ENCODE peak calls at places on chromosomes 1 and 21, in eight cellular contexts. Y, G, P, K, N, V, M and I are unnamed samples.

GRCh38 chr1:51329443-51330325 is 678 bp downstream of the TTC39A start:
- DNase-seq in Y (no peak), G (no peak), P (no peak), K (no peak), N (no peak), V (peak; percentile 62), M (no peak), I (no peak)

GRCh38 chr21:19713324-19713723 is 1284.9 kb upstream of the NCAM2 start:
- DNase-seq in Y (no peak), G (no peak), P (no peak), K (no peak), N (no peak), V (no peak), M (no peak), I (no peak)

GRCh38 chr1:83692524-83693336 is 306.2 kb downstream of the TTLL7 start:
- DNase-seq in Y (peak; percentile 67), G (no peak), P (peak; percentile 42), K (peak; percentile 0), N (no peak), V (peak; percentile 16), M (no peak), I (no peak)

GRCh38 chr21:37208741-37209225 is 58.4 kb downstream of the VPS26C start:
- DNase-seq in Y (no peak), G (no peak), P (no peak), K (no peak), N (no peak), V (no peak), M (no peak), I (no peak)

GRCh38 chr21:44317871-44318270 is 18.0 kb downstream of the PFKL start:
- DNase-seq in Y (no peak), G (no peak), P (no peak), K (no peak), N (no peak), V (no peak), M (no peak), I (no peak)

GRCh38 chr1:1291023-1291528 is 10.8 kb downstream of the SCNN1D start:
- DNase-seq in Y (no peak), G (no peak), P (no peak), K (no peak), N (no peak), V (peak; percentile 55), M (no peak), I (no peak)

GRCh38 chr1:150148834-150149489 is 754 bp upstream of the PLEKHO1 start:
- DNase-seq in Y (no peak), G (peak; percentile 66), P (no peak), K (no peak), N (no peak), V (no peak), M (no peak), I (no peak)

GRCh38 chr1:234302334-234302962 is 70.8 kb upstream of the COA6 start:
- DNase-seq in Y (no peak), G (peak; percentile 46), P (no peak), K (no peak), N (no peak), V (no peak), M (no peak), I (no peak)

GRCh38 chr1:227417622-227418245 is 99.4 kb upstream of the CDC42BPA start:
- DNase-seq in Y (no peak), G (no peak), P (no peak), K (peak; percentile 78), N (no peak), V (no peak), M (no peak), I (no peak)

GRCh38 chr21:32437729-32438128 is 25.2 kb downstream of the EVA1C start:
- DNase-seq in Y (no peak), G (no peak), P (no peak), K (no peak), N (no peak), V (no peak), M (no peak), I (no peak)

GRCh38 chr1:27348861-27349783 is 7.3 kb downstream of the SYTL1 start:
- DNase-seq in Y (peak; percentile 84), G (no peak), P (no peak), K (no peak), N (no peak), V (peak; percentile 90), M (peak; percentile 48), I (no peak)

GRCh38 chr1:162709870-162710269 is 77.6 kb downstream of the DDR2 start:
- DNase-seq in Y (no peak), G (no peak), P (no peak), K (peak; percentile 44), N (no peak), V (peak; percentile 19), M (no peak), I (no peak)

GRCh38 chr1:191279266-191279800 is 801.7 kb upstream of the BRINP3 start:
- DNase-seq in Y (no peak), G (no peak), P (no peak), K (no peak), N (no peak), V (peak; percentile 38), M (no peak), I (no peak)

GRCh38 chr1:60564856-60565445 is 491.4 kb upstream of the C1orf87 start:
- DNase-seq in Y (no peak), G (no peak), P (no peak), K (no peak), N (no peak), V (no peak), M (no peak), I (no peak)

GRCh38 chr1:23718482-23718881 is 24.8 kb upstream of the ELOA start:
- DNase-seq in Y (peak; percentile 30), G (no peak), P (peak; percentile 56), K (peak; percentile 50), N (no peak), V (peak; percentile 45), M (peak; percentile 71), I (no peak)

GRCh38 chr21:44497641-44498243 is 42.3 kb downstream of the KRTAP10-1 start:
- DNase-seq in Y (no peak), G (no peak), P (no peak), K (no peak), N (no peak), V (no peak), M (no peak), I (no peak)

GRCh38 chr21:42003051-42003461 is 7.1 kb downstream of the ZBTB21 start:
- DNase-seq in Y (no peak), G (no peak), P (no peak), K (peak; percentile 76), N (no peak), V (peak; percentile 17), M (no peak), I (no peak)

GRCh38 chr1:201274616-201275265 is 8.6 kb upstream of the PKP1 start:
- DNase-seq in Y (peak; percentile 59), G (no peak), P (no peak), K (no peak), N (no peak), V (peak; percentile 83), M (no peak), I (no peak)

GRCh38 chr1:180369061-180369460 is 133.3 kb downstream of the ACBD6 start:
- DNase-seq in Y (no peak), G (no peak), P (no peak), K (no peak), N (no peak), V (no peak), M (no peak), I (no peak)

GRCh38 chr1:180363596-180363995 is 133.5 kb downstream of the LHX4 start:
- DNase-seq in Y (no peak), G (no peak), P (no peak), K (no peak), N (no peak), V (no peak), M (no peak), I (no peak)

GRCh38 chr1:180366386-180367068 is 135.8 kb downstream of the ACBD6 start:
- DNase-seq in Y (no peak), G (no peak), P (no peak), K (peak; percentile 70), N (no peak), V (peak; percentile 6), M (no peak), I (no peak)

GRCh38 chr1:180360333-180361075 is 130.4 kb downstream of the LHX4 start:
- DNase-seq in Y (no peak), G (no peak), P (no peak), K (peak; percentile 72), N (no peak), V (peak; percentile 71), M (no peak), I (peak; percentile 10)

DNA sequence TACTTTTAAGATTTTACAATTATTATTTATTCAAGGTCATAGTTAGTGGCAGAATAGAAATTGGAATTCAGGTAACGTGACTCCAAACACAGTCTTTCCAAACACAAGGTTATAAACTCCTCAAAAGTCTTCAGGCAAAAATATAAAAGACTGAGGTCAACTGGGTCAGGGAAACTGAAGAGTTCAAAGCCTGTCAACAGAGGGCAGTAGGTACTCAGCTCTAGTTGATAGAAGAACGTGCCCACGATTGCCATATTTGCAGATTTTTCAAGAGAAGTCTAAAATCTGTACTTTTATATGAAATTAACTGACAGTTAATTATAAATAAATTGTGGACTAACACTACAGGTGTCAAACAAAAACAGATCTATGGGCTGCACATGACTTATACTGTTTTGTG is 135.0 kb downstream of the LHX4 start:
- DNase-seq in Y (no peak), G (no peak), P (peak; percentile 10), K (no peak), N (no peak), V (peak; percentile 21), M (peak; percentile 41), I (no peak)
- TF ChIP-seq CTCF in Y (peak; percentile 15), G (no peak), P (peak; percentile 75), K (no peak), N (no peak), V (peak; percentile 54), M (peak; percentile 33), I (no peak)

GRCh38 chr1:53888716-53889115 is 881 bp downstream of the YIPF1 start:
- DNase-seq in Y (no peak), G (no peak), P (no peak), K (no peak), N (no peak), V (no peak), M (no peak), I (no peak)
- H3K4me3 ChIP-seq in Y (peak overlapping the region; percentile 91), G (no peak overlapping the region), P (peak overlapping the region; percentile 78), K (peak overlapping the region; percentile 97), N (peak overlapping the region; percentile 66), V (peak overlapping the region; percentile 94), M (peak overlapping the region; percentile 87), I (peak overlapping the region; percentile 73)

DNA sequence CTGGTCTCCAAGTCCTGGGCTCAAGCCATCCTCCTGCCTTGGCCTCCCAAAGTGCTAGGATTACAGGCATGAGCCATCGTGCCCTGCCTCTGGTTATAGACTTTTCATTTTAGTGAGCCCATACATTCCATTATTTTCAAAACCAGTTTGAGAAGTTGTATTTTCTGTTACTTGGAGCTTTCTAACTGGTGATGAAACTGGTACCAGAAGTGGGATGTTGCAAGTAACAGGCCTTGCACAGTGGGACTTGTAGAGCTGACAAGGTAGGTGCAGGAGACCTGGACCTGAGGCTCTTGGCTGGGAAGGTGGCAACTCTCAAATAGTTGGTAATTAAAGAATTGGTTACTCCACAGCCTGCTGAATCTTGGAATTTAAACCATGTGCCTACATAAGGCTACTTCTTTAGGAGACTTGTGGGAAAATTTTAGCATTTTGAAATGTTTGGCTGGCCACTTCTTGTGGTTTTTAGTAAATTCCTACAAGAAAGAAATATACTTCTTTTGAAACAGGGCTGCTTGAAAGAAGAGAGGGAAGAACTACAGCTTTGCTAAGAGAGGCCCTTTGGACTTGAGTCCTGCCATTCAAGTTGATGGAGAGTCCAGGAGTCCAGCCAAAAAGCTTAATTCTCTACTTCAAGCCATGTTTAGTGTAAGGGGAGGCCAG is 9.8 kb upstream of the ALPL start:
- DNase-seq in Y (no peak), G (no peak), P (no peak), K (peak; percentile 13), N (peak; percentile 32), V (no peak), M (no peak), I (peak; percentile 27)
- TF ChIP-seq CTCF in Y (no peak), G (no peak), P (no peak), K (no peak), N (no peak), V (no peak), M (no peak), I (no peak)

GRCh38 chr1:153534933-153535663 is 693 bp downstream of the S100A6 start:
- DNase-seq in Y (peak; percentile 87), G (peak; percentile 96), P (no peak), K (no peak), N (peak; percentile 94), V (no peak), M (peak; percentile 74), I (no peak)
- H3K4me3 ChIP-seq in Y (peak overlapping the region; percentile 62), G (peak overlapping the region; percentile 69), P (no peak overlapping the region), K (peak overlapping the region; percentile 82), N (peak overlapping the region; percentile 94), V (peak overlapping the region; percentile 73), M (peak overlapping the region; percentile 68), I (peak overlapping the region; percentile 71)